ENCODE peak calls at places on chromosome 21, in four cellular contexts. One of them, this sample, is unnamed.

GRCh38 chr21:26047279-26047967 is 123.1 kb downstream of the APP start:
- DNase-seq in caudate nucleus: no peak
- DNase-seq in GM20000: no peak
- DNase-seq in activated T-helper 2 cell treated with anti-CD3 and anti-CD28 coated beads, Interferon-gamma antibody, Interleukin-2, Interleukin-4, amounts not matched to agents 10 μg/mL and 5 μg/mL and 100 μg/mL, durations not matched to agents 14 hours and 24 hours and 36 hours: no peak
- DNase-seq in this sample: no peak

GRCh38 chr21:42806489-42807140 is 72.7 kb downstream of the WDR4 start:
- DNase-seq in activated T-helper 2 cell treated with anti-CD3 and anti-CD28 coated beads, Interferon-gamma antibody, Interleukin-2, Interleukin-4, amounts not matched to agents 10 μg/mL and 5 μg/mL and 100 μg/mL, durations not matched to agents 14 hours and 24 hours and 36 hours: no peak
- DNase-seq in caudate nucleus: no peak
- DNase-seq in GM20000: no peak
- DNase-seq in this sample: no peak

GRCh38 chr21:33057385-33057940 is 12.5 kb upstream of the OLIG1 start:
- DNase-seq in GM20000: no peak
- DNase-seq in caudate nucleus: no peak
- DNase-seq in activated T-helper 2 cell treated with anti-CD3 and anti-CD28 coated beads, Interferon-gamma antibody, Interleukin-2, Interleukin-4, amounts not matched to agents 10 μg/mL and 5 μg/mL and 100 μg/mL, durations not matched to agents 14 hours and 24 hours and 36 hours: no peak
- DNase-seq in this sample: no peak

GRCh38 chr21:44714905-44715304 is 3.5 kb upstream of the TSPEAR start:
- DNase-seq in caudate nucleus: no peak
- DNase-seq in activated T-helper 2 cell treated with anti-CD3 and anti-CD28 coated beads, Interferon-gamma antibody, Interleukin-2, Interleukin-4, amounts not matched to agents 10 μg/mL and 5 μg/mL and 100 μg/mL, durations not matched to agents 14 hours and 24 hours and 36 hours: no peak
- DNase-seq in GM20000: no peak
- DNase-seq in this sample: no peak

GRCh38 chr21:15065381-15066230 is 806 bp upstream of the NRIP1 start:
- DNase-seq in caudate nucleus: peak
- DNase-seq in GM20000: peak
- DNase-seq in activated T-helper 2 cell treated with anti-CD3 and anti-CD28 coated beads, Interferon-gamma antibody, Interleukin-2, Interleukin-4, amounts not matched to agents 10 μg/mL and 5 μg/mL and 100 μg/mL, durations not matched to agents 14 hours and 24 hours and 36 hours: peak
- DNase-seq in this sample: peak

GRCh38 chr21:30257773-30258172 is 25.0 kb downstream of the KRTAP24-1 start:
- DNase-seq in activated T-helper 2 cell treated with anti-CD3 and anti-CD28 coated beads, Interferon-gamma antibody, Interleukin-2, Interleukin-4, amounts not matched to agents 10 μg/mL and 5 μg/mL and 100 μg/mL, durations not matched to agents 14 hours and 24 hours and 36 hours: no peak
- DNase-seq in caudate nucleus: no peak
- DNase-seq in GM20000: no peak
- DNase-seq in this sample: peak

GRCh38 chr21:32325706-32326105 is 27.1 kb downstream of the MRAP start:
- DNase-seq in GM20000: no peak
- DNase-seq in activated T-helper 2 cell treated with anti-CD3 and anti-CD28 coated beads, Interferon-gamma antibody, Interleukin-2, Interleukin-4, amounts not matched to agents 10 μg/mL and 5 μg/mL and 100 μg/mL, durations not matched to agents 14 hours and 24 hours and 36 hours: no peak
- DNase-seq in caudate nucleus: no peak
- DNase-seq in this sample: no peak

GRCh38 chr21:46295996-46296752 is 10.0 kb downstream of the YBEY start:
- DNase-seq in GM20000: peak
- DNase-seq in caudate nucleus: no peak
- DNase-seq in activated T-helper 2 cell treated with anti-CD3 and anti-CD28 coated beads, Interferon-gamma antibody, Interleukin-2, Interleukin-4, amounts not matched to agents 10 μg/mL and 5 μg/mL and 100 μg/mL, durations not matched to agents 14 hours and 24 hours and 36 hours: peak
- DNase-seq in this sample: no peak

This sample was measured in H4.